ENCODE peak calls at places on chromosomes 7 and 10, in five cellular contexts. A is endothelial cell of umbilical vein, O is choroid plexus epithelial cell, D is glutamatergic neuron, H is tibial artery. X is an unnamed sample.

GRCh38 chr10:14211617-14212016 is 119.1 kb downstream of the FRMD4A start:
- DNase-seq in O (no peak), H (no peak), A (no peak), D (no peak), X (no peak)

GRCh38 chr7:151688236-151688780 is 168.6 kb upstream of the RHEB start:
- DNase-seq in O (no peak), A (no peak), H (no peak), D (no peak), X (no peak)

GRCh38 chr10:34299105-34299611 is 515.9 kb downstream of the PARD3 start:
- DNase-seq in O (peak; percentile 76), H (no peak), D (no peak), A (peak; percentile 80), X (peak; percentile 26)

GRCh38 chr7:1874522-1875389 is 204.7 kb downstream of the ELFN1 start:
- DNase-seq in O (no peak), D (no peak), H (no peak), A (no peak), X (no peak)

GRCh38 chr10:114045071-114045737 is 1.5 kb downstream of the ADRB1 start:
- DNase-seq in A (peak; percentile 22), D (peak; percentile 52), O (peak; percentile 27), H (no peak), X (no peak)

GRCh38 chr10:102120987-102121738 is 995 bp upstream of the LDB1 start:
- DNase-seq in D (peak; percentile 79), A (no peak), O (peak; percentile 96), H (peak; percentile 74), X (no peak)

GRCh38 chr7:10468908-10469307 is 504.8 kb upstream of the PHF14 start:
- DNase-seq in D (no peak), O (no peak), H (no peak), A (no peak), X (no peak)

GRCh38 chr10:35006836-35007235 is 83.3 kb downstream of the CUL2 start:
- DNase-seq in D (no peak), O (peak; percentile 89), H (no peak), A (no peak), X (peak; percentile 36)

GRCh38 chr7:118311121-118311803 is 86.8 kb downstream of the ANKRD7 start:
- DNase-seq in A (no peak), O (peak; percentile 63), H (no peak), D (no peak), X (peak; percentile 92)

GRCh38 chr10:95429639-95430038 is 131.5 kb downstream of the SORBS1 start:
- DNase-seq in A (no peak), O (no peak), D (no peak), H (no peak), X (peak; percentile 85)

GRCh38 chr10:104045151-104046089 is 40.3 kb downstream of the COL17A1 start:
- DNase-seq in D (peak; percentile 50), O (peak; percentile 91), H (no peak), A (peak; percentile 76), X (peak; percentile 64)

GRCh38 chr10:96334888-96335526 is 23.8 kb downstream of the OPALIN start:
- DNase-seq in H (no peak), A (peak; percentile 50), D (no peak), O (peak; percentile 71), X (peak; percentile 53)

GRCh38 chr10:129459762-129460539 is 7.1 kb upstream of the MGMT start:
- DNase-seq in D (no peak), O (no peak), H (no peak), A (no peak), X (peak; percentile 56)

GRCh38 chr7:50356212-50356944 is 51.9 kb downstream of the IKZF1 start:
- DNase-seq in O (no peak), A (no peak), H (peak; percentile 67), D (no peak), X (no peak)

GRCh38 chr10:116631871-116632295 is 11.1 kb downstream of the PNLIPRP2 start:
- DNase-seq in A (no peak), D (no peak), O (no peak), H (no peak), X (no peak)

GRCh38 chr7:140039896-140040295 is 22.9 kb downstream of the PARP12 start:
- DNase-seq in H (no peak), A (no peak), O (no peak), D (peak; percentile 30), X (no peak)

GRCh38 chr7:117269417-117269816 is 53.4 kb downstream of the WNT2 start:
- DNase-seq in D (no peak), O (peak; percentile 91), A (peak; percentile 76), H (no peak), X (peak; percentile 83)

GRCh38 chr10:61882621-61883375 is 18.7 kb upstream of the ARID5B start:
- DNase-seq in H (no peak), O (peak; percentile 35), A (no peak), D (no peak), X (no peak)

GRCh38 chr7:136528329-136528728 is 340.1 kb upstream of the CHRM2 start:
- DNase-seq in H (no peak), A (no peak), D (no peak), O (peak; percentile 35), X (peak; percentile 66)

DNA sequence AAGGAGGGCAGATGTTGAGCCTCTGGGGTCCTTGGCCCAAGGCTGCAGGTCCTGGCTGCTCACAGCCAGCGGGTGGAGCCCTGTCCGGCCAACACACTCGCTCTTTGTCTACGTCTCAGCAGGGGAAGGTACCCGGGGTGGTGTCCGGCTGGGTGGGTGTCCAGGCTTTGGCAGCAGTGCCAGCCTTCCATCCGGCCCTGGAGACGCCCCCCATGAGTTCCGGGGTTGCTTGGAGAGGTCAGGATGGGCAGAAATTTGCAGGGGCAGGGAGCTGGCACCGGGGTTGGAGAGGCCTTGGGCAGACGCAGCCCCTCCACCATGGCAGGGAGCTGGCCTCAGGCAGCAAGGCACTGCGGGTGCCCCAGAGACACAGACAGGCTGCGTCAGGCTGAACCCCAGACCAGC is 42.2 kb upstream of the ELN start:
- DNase-seq in D (no peak), A (no peak), H (no peak), O (no peak), X (no peak)
- TF ChIP-seq CTCF in D (no peak), A (no peak), H (no peak), O (no peak), X (no peak)

DNA sequence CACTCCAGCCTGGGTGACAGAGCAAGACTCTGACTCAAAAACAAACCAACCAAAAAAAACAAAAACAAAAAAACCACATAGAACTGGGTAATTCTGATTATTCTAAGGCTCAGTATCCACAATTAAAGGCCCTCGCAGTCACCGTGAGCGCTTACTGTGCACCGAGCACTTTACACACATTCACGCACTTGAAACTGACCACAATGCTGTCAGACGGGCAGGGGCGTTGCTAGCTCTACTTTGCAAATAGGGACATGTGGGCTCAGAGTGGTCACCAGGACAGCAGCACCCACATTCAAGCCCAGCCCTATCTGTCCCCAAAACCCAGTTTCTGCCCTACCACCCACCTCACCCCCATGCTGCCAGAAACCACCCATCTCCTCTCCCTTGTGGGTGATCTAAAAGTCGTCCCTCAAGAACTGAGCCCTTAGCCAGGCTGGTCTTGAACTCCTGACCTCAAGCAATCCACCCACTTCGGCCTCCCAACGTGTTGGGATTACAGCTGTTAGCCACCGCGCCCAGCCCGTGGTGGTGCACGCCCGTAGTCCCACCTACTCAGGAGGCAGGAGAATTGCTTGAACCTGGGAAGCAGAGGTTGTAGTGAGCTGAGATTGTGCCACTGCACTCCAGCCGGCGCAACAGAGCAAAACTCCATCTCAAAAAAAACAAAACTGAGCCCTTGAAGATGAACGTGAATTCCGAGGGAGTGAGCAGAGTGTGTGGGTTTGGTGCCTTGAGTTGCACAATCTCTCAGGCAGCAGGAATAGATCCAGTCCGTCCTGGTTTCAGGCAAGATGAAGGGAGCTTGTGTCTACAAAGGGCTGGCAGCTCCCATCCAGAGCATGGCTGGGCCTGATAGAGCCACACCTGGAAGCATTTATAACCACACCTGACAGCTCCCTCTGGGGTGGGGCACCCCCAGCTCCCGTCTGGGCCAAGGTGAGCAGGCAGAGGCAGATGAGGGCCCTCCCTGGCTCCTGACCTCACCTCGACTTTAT is 5.4 kb upstream of the HSPB1 start:
- DNase-seq in H (peak; percentile 78), A (no peak), D (no peak), O (peak; percentile 93), X (peak; percentile 98)
- TF ChIP-seq CTCF in H (peak; percentile 17), A (no peak), D (no peak), O (peak; percentile 31), X (no peak)

DNA sequence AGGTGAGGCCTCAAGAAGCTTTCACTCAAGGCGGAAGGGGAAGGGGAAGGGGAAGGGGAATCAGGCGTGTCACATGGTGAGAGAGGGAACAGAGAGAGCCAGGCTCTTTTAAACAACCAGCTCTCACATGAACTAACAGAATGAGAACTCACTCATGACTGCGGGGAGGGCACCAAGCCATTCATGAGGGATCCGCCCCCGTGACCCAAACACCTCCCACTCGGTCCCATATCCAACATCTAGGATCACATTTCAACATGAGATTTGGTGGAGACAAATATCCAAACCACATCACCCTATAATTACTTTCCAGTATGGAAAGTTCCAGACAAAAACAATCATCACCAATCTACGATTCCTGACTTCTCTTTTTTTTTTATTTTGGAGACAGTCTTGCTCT is 22.9 kb downstream of the HIP1 start:
- DNase-seq in A (no peak), D (no peak), H (peak; percentile 55), O (no peak), X (no peak)
- TF ChIP-seq CTCF in A (no peak), D (no peak), H (no peak), O (no peak), X (no peak)

DNA sequence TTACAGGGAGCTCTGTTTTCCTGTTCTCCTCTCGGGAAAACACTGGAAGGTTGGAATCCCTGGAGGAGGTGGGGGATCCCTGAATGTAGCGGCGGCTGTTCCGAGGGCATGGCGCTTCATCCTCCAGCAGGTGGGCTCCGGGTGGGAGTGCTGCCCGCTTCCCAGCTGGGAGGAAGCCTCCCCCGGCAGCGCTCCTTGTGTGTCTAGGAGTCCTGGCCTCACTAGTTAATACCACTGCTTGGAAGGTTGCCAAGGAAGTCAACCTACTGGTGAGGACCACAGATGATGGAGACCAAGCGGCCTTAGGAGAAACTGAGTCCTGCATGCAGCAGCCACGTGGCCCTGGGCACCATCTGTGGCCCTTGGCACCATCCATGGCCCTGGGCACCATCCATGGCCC is 151.9 kb upstream of the PFKP start:
- DNase-seq in O (no peak), D (no peak), H (no peak), A (no peak), X (no peak)
- TF ChIP-seq CTCF in O (no peak), D (no peak), H (no peak), A (no peak), X (no peak)

GRCh38 chr10:4546500-4546899 is 279.5 kb upstream of the AKR1E2 start:
- DNase-seq in H (no peak), O (peak; percentile 67), A (no peak), D (no peak), X (no peak)

GRCh38 chr10:4545077-4545476 is 280.9 kb upstream of the AKR1E2 start:
- DNase-seq in A (no peak), H (no peak), D (no peak), O (no peak), X (no peak)

GRCh38 chr10:4538016-4538415 is 288.0 kb upstream of the AKR1E2 start:
- DNase-seq in H (no peak), D (no peak), A (no peak), O (no peak), X (no peak)

GRCh38 chr10:4543943-4544540 is 282.0 kb upstream of the AKR1E2 start:
- DNase-seq in A (no peak), H (no peak), D (no peak), O (no peak), X (no peak)

GRCh38 chr10:4541292-4541691 is 284.7 kb upstream of the AKR1E2 start:
- DNase-seq in D (no peak), A (peak; percentile 94), O (peak; percentile 81), H (peak; percentile 64), X (peak; percentile 96)
- TF ChIP-seq CTCF in D (no peak), A (no peak), O (peak; percentile 38), H (peak; percentile 10), X (no peak)